ENCODE peak calls at places on chromosomes 12 and 14, in seven cellular contexts. One of them, this sample, is unnamed.

GRCh38 chr12:54033106-54033979 is 493 bp downstream of the HOXC5 start:
- DNase-seq in testis: peak; percentile 42
- DNase-seq in NB4: peak; percentile 43
- DNase-seq in uterus: peak; percentile 58
- DNase-seq in thyroid gland: no peak
- DNase-seq in tibial nerve: no peak
- DNase-seq in HCT116: no peak
- DNase-seq in this sample: no peak

GRCh38 chr12:103401421-103401820 is 94.3 kb downstream of the C12orf42 start:
- DNase-seq in testis: no peak
- DNase-seq in NB4: no peak
- DNase-seq in uterus: no peak
- DNase-seq in thyroid gland: no peak
- DNase-seq in tibial nerve: no peak
- DNase-seq in HCT116: peak; percentile 7
- DNase-seq in this sample: no peak

GRCh38 chr14:100604709-100605108 is 17.5 kb upstream of the BEGAIN start:
- DNase-seq in testis: no peak
- DNase-seq in NB4: no peak
- DNase-seq in uterus: no peak
- DNase-seq in thyroid gland: no peak
- DNase-seq in tibial nerve: no peak
- DNase-seq in HCT116: no peak
- DNase-seq in this sample: no peak

GRCh38 chr12:54390668-54391551 is 6.4 kb upstream of the ZNF385A start:
- DNase-seq in testis: peak; percentile 54
- DNase-seq in NB4: peak; percentile 55
- DNase-seq in uterus: no peak
- DNase-seq in thyroid gland: peak; percentile 88
- DNase-seq in tibial nerve: no peak
- DNase-seq in HCT116: no peak
- DNase-seq in this sample: no peak

GRCh38 chr14:97916669-97917068 is 1119.5 kb downstream of the VRK1 start:
- DNase-seq in testis: no peak
- DNase-seq in NB4: no peak
- DNase-seq in uterus: no peak
- DNase-seq in thyroid gland: no peak
- DNase-seq in tibial nerve: no peak
- DNase-seq in HCT116: no peak
- DNase-seq in this sample: no peak

GRCh38 chr12:11814362-11814761 is 164.9 kb downstream of the ETV6 start:
- DNase-seq in testis: no peak
- DNase-seq in NB4: peak; percentile 35
- DNase-seq in uterus: no peak
- DNase-seq in thyroid gland: no peak
- DNase-seq in tibial nerve: no peak
- DNase-seq in HCT116: no peak
- DNase-seq in this sample: no peak

GRCh38 chr12:10366875-10367274 is 23.0 kb downstream of the KLRK1 start:
- DNase-seq in testis: no peak
- DNase-seq in NB4: peak; percentile 74
- DNase-seq in uterus: no peak
- DNase-seq in thyroid gland: no peak
- DNase-seq in tibial nerve: no peak
- DNase-seq in HCT116: no peak
- DNase-seq in this sample: no peak

GRCh38 chr12:57529831-57530230 is 7.2 kb downstream of the MBD6 start:
- DNase-seq in testis: no peak
- DNase-seq in NB4: no peak
- DNase-seq in uterus: no peak
- DNase-seq in thyroid gland: no peak
- DNase-seq in tibial nerve: no peak
- DNase-seq in HCT116: no peak
- DNase-seq in this sample: no peak

GRCh38 chr14:88974991-88975835 is 150.8 kb downstream of the TTC8 start:
- DNase-seq in testis: peak; percentile 39
- DNase-seq in NB4: no peak
- DNase-seq in uterus: no peak
- DNase-seq in thyroid gland: no peak
- DNase-seq in tibial nerve: no peak
- DNase-seq in HCT116: no peak
- DNase-seq in this sample: no peak

GRCh38 chr14:66038214-66038977 is 447.8 kb upstream of the CCDC196 start:
- DNase-seq in testis: peak; percentile 37
- DNase-seq in NB4: peak; percentile 69
- DNase-seq in uterus: peak; percentile 17
- DNase-seq in thyroid gland: no peak
- DNase-seq in tibial nerve: no peak
- DNase-seq in HCT116: no peak
- DNase-seq in this sample: peak; percentile 42

GRCh38 chr12:58463050-58463449 is 457.3 kb downstream of the LRIG3 start:
- DNase-seq in testis: no peak
- DNase-seq in NB4: no peak
- DNase-seq in uterus: no peak
- DNase-seq in thyroid gland: no peak
- DNase-seq in tibial nerve: no peak
- DNase-seq in HCT116: no peak
- DNase-seq in this sample: no peak

GRCh38 chr12:95185834-95186233 is 31.4 kb downstream of the FGD6 start:
- DNase-seq in testis: no peak
- DNase-seq in NB4: no peak
- DNase-seq in uterus: no peak
- DNase-seq in thyroid gland: no peak
- DNase-seq in tibial nerve: no peak
- DNase-seq in HCT116: no peak
- DNase-seq in this sample: no peak

GRCh38 chr12:104721944-104722343 is 236.1 kb downstream of the SLC41A2 start:
- DNase-seq in testis: no peak
- DNase-seq in NB4: no peak
- DNase-seq in uterus: no peak
- DNase-seq in thyroid gland: no peak
- DNase-seq in tibial nerve: no peak
- DNase-seq in HCT116: no peak
- DNase-seq in this sample: no peak

GRCh38 chr12:100185361-100185894 is 15.2 kb upstream of the ACTR6 start:
- DNase-seq in testis: no peak
- DNase-seq in NB4: peak; percentile 57
- DNase-seq in uterus: no peak
- DNase-seq in thyroid gland: no peak
- DNase-seq in tibial nerve: no peak
- DNase-seq in HCT116: no peak
- DNase-seq in this sample: no peak

GRCh38 chr12:54891717-54892478 is 37.6 kb downstream of the MUCL1 start:
- DNase-seq in testis: no peak
- DNase-seq in NB4: no peak
- DNase-seq in uterus: no peak
- DNase-seq in thyroid gland: no peak
- DNase-seq in tibial nerve: no peak
- DNase-seq in HCT116: no peak
- DNase-seq in this sample: no peak

GRCh38 chr12:56634242-56634836 is 4.2 kb upstream of the BAZ2A start:
- DNase-seq in testis: peak; percentile 76
- DNase-seq in NB4: peak; percentile 45
- DNase-seq in uterus: peak; percentile 45
- DNase-seq in thyroid gland: peak; percentile 89
- DNase-seq in tibial nerve: no peak
- DNase-seq in HCT116: peak; percentile 45
- DNase-seq in this sample: peak; percentile 40

GRCh38 chr14:24887623-24888304 is 162.2 kb downstream of the STXBP6 start:
- DNase-seq in testis: no peak
- DNase-seq in NB4: no peak
- DNase-seq in uterus: no peak
- DNase-seq in thyroid gland: no peak
- DNase-seq in tibial nerve: no peak
- DNase-seq in HCT116: no peak
- DNase-seq in this sample: no peak

GRCh38 chr12:9103050-9103854 is 12.5 kb downstream of the A2M start:
- DNase-seq in testis: no peak
- DNase-seq in NB4: no peak
- DNase-seq in uterus: no peak
- DNase-seq in thyroid gland: no peak
- DNase-seq in tibial nerve: no peak
- DNase-seq in HCT116: no peak
- DNase-seq in this sample: no peak

GRCh38 chr14:68774771-68775613 is 17.9 kb downstream of the ZFP36L1 start:
- DNase-seq in testis: no peak
- DNase-seq in NB4: no peak
- DNase-seq in uterus: peak; percentile 10
- DNase-seq in thyroid gland: no peak
- DNase-seq in tibial nerve: no peak
- DNase-seq in HCT116: no peak
- DNase-seq in this sample: peak; percentile 10

GRCh38 chr12:12470751-12471300 is 91.8 kb downstream of the DUSP16 start:
- DNase-seq in testis: no peak
- DNase-seq in NB4: no peak
- DNase-seq in uterus: no peak
- DNase-seq in thyroid gland: no peak
- DNase-seq in tibial nerve: no peak
- DNase-seq in HCT116: no peak
- DNase-seq in this sample: no peak

GRCh38 chr12:81083906-81084513 is 6.1 kb downstream of the ACSS3 start:
- DNase-seq in testis: no peak
- DNase-seq in NB4: no peak
- DNase-seq in uterus: no peak
- DNase-seq in thyroid gland: no peak
- DNase-seq in tibial nerve: no peak
- DNase-seq in HCT116: no peak
- DNase-seq in this sample: no peak
- H3K4me3 ChIP-seq in testis: no peak overlapping the region
- H3K4me3 ChIP-seq in NB4: no peak overlapping the region
- H3K4me3 ChIP-seq in uterus: no peak overlapping the region
- H3K4me3 ChIP-seq in thyroid gland: no peak overlapping the region
- H3K4me3 ChIP-seq in tibial nerve: no peak overlapping the region
- H3K4me3 ChIP-seq in HCT116: no peak overlapping the region
- H3K4me3 ChIP-seq in this sample: no peak overlapping the region

GRCh38 chr12:17383321-17383720 is 706.7 kb downstream of the RERGL start:
- DNase-seq in testis: no peak
- DNase-seq in NB4: no peak
- DNase-seq in uterus: no peak
- DNase-seq in thyroid gland: no peak
- DNase-seq in tibial nerve: no peak
- DNase-seq in HCT116: no peak
- DNase-seq in this sample: no peak
- TF ChIP-seq POLR2A in testis: no peak
- TF ChIP-seq POLR2A in NB4: no peak
- TF ChIP-seq POLR2A in uterus: no peak
- TF ChIP-seq POLR2A in thyroid gland: no peak
- TF ChIP-seq POLR2A in tibial nerve: no peak
- TF ChIP-seq POLR2A in HCT116: no peak
- TF ChIP-seq POLR2A in this sample: no peak

DNA sequence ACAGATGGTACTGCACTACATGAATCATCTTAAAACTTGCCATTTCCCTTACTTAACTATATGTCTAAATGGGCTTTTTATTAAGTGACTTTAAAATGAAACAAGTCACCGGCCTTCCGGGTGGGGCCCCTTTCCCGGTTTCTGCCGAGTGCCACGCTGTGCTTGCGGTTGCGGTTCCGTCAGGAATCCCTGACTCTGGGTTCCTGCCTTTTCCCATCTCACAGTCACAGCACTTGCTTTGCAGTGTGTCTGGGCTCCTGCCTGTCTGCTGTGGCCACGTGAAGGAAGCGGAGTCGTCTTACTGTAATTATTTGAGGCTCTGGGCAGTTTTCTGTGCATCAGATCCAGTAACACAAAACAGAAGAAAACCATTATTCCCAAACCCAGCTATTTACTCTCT is 44.0 kb upstream of the FRMD6 start:
- DNase-seq in testis: peak; percentile 17
- DNase-seq in NB4: no peak
- DNase-seq in uterus: no peak
- DNase-seq in thyroid gland: no peak
- DNase-seq in tibial nerve: no peak
- DNase-seq in HCT116: no peak
- DNase-seq in this sample: no peak
- H3K4me3 ChIP-seq in testis: no peak overlapping the region
- H3K4me3 ChIP-seq in NB4: no peak overlapping the region
- H3K4me3 ChIP-seq in uterus: no peak overlapping the region
- H3K4me3 ChIP-seq in thyroid gland: no peak overlapping the region
- H3K4me3 ChIP-seq in tibial nerve: no peak overlapping the region
- H3K4me3 ChIP-seq in HCT116: no peak overlapping the region
- H3K4me3 ChIP-seq in this sample: no peak overlapping the region

GRCh38 chr12:6962285-6963015 is 8.0 kb downstream of the PHB2 start:
- DNase-seq in testis: no peak
- DNase-seq in NB4: no peak
- DNase-seq in uterus: no peak
- DNase-seq in thyroid gland: peak; percentile 63
- DNase-seq in tibial nerve: no peak
- DNase-seq in HCT116: no peak
- DNase-seq in this sample: no peak
- TF ChIP-seq POLR2A in testis: no peak
- TF ChIP-seq POLR2A in NB4: no peak
- TF ChIP-seq POLR2A in uterus: no peak
- TF ChIP-seq POLR2A in thyroid gland: peak; percentile 31
- TF ChIP-seq POLR2A in tibial nerve: no peak
- TF ChIP-seq POLR2A in HCT116: peak; percentile 36
- TF ChIP-seq POLR2A in this sample: no peak

GRCh38 chr12:31599053-31599452 is 8.1 kb upstream of the DENND5B start:
- DNase-seq in testis: no peak
- DNase-seq in NB4: no peak
- DNase-seq in uterus: no peak
- DNase-seq in thyroid gland: no peak
- DNase-seq in tibial nerve: no peak
- DNase-seq in HCT116: no peak
- DNase-seq in this sample: no peak
- H3K4me3 ChIP-seq in testis: no peak overlapping the region
- H3K4me3 ChIP-seq in NB4: no peak overlapping the region
- H3K4me3 ChIP-seq in uterus: no peak overlapping the region
- H3K4me3 ChIP-seq in thyroid gland: no peak overlapping the region
- H3K4me3 ChIP-seq in tibial nerve: no peak overlapping the region
- H3K4me3 ChIP-seq in HCT116: no peak overlapping the region
- H3K4me3 ChIP-seq in this sample: no peak overlapping the region

GRCh38 chr14:63578300-63578699 is 35.1 kb upstream of the PPP2R5E start:
- DNase-seq in testis: no peak
- DNase-seq in NB4: no peak
- DNase-seq in uterus: no peak
- DNase-seq in thyroid gland: no peak
- DNase-seq in tibial nerve: no peak
- DNase-seq in HCT116: no peak
- DNase-seq in this sample: no peak

GRCh38 chr14:63573579-63573978 is 30.4 kb upstream of the PPP2R5E start:
- DNase-seq in testis: no peak
- DNase-seq in NB4: no peak
- DNase-seq in uterus: no peak
- DNase-seq in thyroid gland: no peak
- DNase-seq in tibial nerve: no peak
- DNase-seq in HCT116: no peak
- DNase-seq in this sample: no peak
- TF ChIP-seq POLR2A in testis: no peak
- TF ChIP-seq POLR2A in NB4: no peak
- TF ChIP-seq POLR2A in uterus: no peak
- TF ChIP-seq POLR2A in thyroid gland: no peak
- TF ChIP-seq POLR2A in tibial nerve: no peak
- TF ChIP-seq POLR2A in HCT116: no peak
- TF ChIP-seq POLR2A in this sample: no peak

This sample was measured in heart left ventricle.